ENCODE peak calls at places on chromosome 10, in seven cellular contexts. D is CD8-positive, alpha-beta T cell; P is mucosa of descending colon; H is upper lobe of right lung; T is GM12864; M is heart left ventricle; Z is endothelial cell of umbilical vein. K is an unnamed sample.

GRCh38 chr10:103592186-103593021 is 98.9 kb downstream of the NEURL1 start:
- DNase-seq in D (peak), P (peak), H (no peak), T (no peak), M (no peak), Z (peak), K (no peak)

GRCh38 chr10:29714096-29714874 is 79.5 kb upstream of the SVIL start:
- DNase-seq in D (no peak), P (no peak), H (no peak), T (no peak), M (no peak), Z (no peak), K (no peak)

GRCh38 chr10:33106767-33107166 is 148.7 kb upstream of the ITGB1 start:
- DNase-seq in D (no peak), P (no peak), H (peak), T (no peak), M (no peak), Z (no peak), K (no peak)

GRCh38 chr10:78462728-78463228 is 429.1 kb downstream of the RPS24 start:
- DNase-seq in D (no peak), P (no peak), H (no peak), T (no peak), M (no peak), Z (no peak), K (no peak)

GRCh38 chr10:6456067-6456466 is 124.0 kb downstream of the PRKCQ start:
- DNase-seq in D (no peak), P (no peak), H (no peak), T (no peak), M (no peak), Z (no peak), K (no peak)

GRCh38 chr10:48604408-48605263 is at the start of gene ARHGAP22:
- DNase-seq in D (no peak), P (peak), H (peak), T (no peak), M (peak), Z (peak), K (no peak)

GRCh38 chr10:79266543-79267312 is 80.5 kb upstream of the PPIF start:
- DNase-seq in D (no peak), P (no peak), H (peak), T (no peak), M (peak), Z (peak), K (peak)

GRCh38 chr10:121527690-121528089 is 70.6 kb downstream of the FGFR2 start:
- DNase-seq in D (no peak), P (no peak), H (no peak), T (no peak), M (no peak), Z (no peak), K (peak)

GRCh38 chr10:118732253-118733194 is 22.2 kb downstream of the CACUL1 start:
- DNase-seq in D (no peak), P (peak), H (no peak), T (peak), M (no peak), Z (no peak), K (no peak)

GRCh38 chr10:118730699-118731456 is 23.9 kb downstream of the CACUL1 start:
- DNase-seq in D (no peak), P (peak), H (no peak), T (no peak), M (no peak), Z (no peak), K (no peak)

GRCh38 chr10:118729641-118730258 is 25.0 kb downstream of the CACUL1 start:
- DNase-seq in D (no peak), P (no peak), H (no peak), T (peak), M (no peak), Z (peak), K (no peak)

GRCh38 chr10:118725784-118726507 is 28.8 kb downstream of the CACUL1 start:
- DNase-seq in D (no peak), P (no peak), H (no peak), T (no peak), M (no peak), Z (no peak), K (no peak)

GRCh38 chr10:118729200-118729599 is 25.6 kb downstream of the CACUL1 start:
- DNase-seq in D (no peak), P (no peak), H (no peak), T (no peak), M (no peak), Z (no peak), K (no peak)
- H3K4me3 ChIP-seq in D (no peak), P (no peak), H (no peak), T (no peak), M (no peak), Z (no peak), K (no peak)

GRCh38 chr10:77036993-77037734 is 600.4 kb downstream of the KCNMA1 start:
- DNase-seq in D (no peak), P (peak), H (no peak), T (no peak), M (no peak), Z (peak), K (no peak)
- TF ChIP-seq CTCF in D (no peak), P (no peak), H (peak), T (peak), M (no peak), Z (peak), K (peak)

DNA sequence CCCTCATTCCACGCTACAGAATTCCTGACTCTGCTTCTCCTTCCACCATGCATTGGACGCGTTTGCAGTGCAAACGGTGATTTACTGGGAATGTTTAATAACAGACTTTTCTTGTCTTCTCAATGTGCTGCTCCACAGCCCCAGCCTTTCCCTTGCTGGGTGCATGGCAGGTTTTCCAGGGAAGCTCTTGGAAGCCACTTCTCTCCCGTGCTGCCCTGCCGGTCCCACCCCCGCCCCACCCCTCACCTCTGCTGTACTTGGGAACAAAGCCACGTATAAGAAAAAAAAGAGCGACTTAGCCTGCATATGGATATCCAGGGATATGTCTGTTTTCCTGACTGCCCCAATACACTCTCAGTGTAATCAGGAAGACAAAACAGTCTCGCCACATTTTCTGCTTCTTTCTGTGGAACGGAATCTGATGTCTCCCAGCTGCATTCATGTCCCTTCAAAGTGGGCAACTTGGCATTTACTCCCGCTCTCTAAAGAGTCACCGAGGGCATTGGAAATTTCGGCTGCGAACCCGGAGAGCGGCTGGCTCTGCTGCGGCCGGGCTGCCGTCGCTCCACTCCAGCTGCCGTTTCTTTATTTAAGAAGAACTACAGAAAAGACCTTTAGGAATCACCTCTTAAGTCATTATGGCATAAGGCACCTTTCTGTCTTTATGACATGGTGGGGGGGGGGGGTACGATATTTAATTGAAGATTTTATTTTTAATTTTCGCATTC is 434.3 kb upstream of the MGMT start:
- DNase-seq in D (no peak), P (no peak), H (no peak), T (no peak), M (no peak), Z (no peak), K (no peak)
- H3K4me3 ChIP-seq in D (no peak), P (no peak), H (no peak), T (no peak), M (no peak), Z (no peak), K (no peak)

DNA sequence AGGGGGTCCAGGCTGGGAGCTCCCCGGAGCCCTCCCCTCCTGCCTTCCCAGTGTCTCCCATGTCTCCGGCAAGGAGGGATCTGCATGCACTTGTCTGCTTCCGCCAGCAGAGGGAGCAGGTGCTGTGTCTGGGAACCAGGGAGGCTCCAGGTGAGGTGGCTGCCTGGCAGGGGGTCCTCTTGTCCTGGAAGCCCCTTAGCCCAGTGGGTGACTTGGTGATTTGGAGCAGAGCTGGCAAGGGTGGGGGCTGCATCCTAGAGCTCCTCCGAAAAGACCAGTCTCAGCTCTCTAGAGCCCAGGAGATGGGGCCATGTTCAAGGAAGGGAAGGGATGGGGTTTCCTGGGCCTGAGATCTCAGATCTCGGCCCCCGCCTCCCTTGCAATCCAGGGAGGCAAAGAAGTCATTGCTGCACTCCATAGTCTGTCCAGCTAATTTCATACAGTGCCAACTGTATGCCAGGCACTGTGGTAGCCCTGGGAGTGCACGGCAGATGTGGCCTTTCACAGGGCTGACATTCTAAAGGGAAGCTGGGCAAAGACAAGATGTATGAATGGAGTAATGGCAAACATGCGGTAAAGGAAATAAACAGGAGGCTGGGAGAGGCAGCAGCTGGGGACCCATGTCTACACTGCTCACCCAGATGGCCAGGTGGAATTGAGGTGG is 20.4 kb upstream of the SFRP5 start:
- DNase-seq in D (peak), P (peak), H (peak), T (no peak), M (peak), Z (peak), K (peak)
- TF ChIP-seq CTCF in D (peak), P (peak), H (peak), T (peak), M (peak), Z (peak), K (peak)

GRCh38 chr10:114824396-114824795 is 2.8 kb downstream of the FHIP2A start:
- DNase-seq in D (no peak), P (no peak), H (no peak), T (no peak), M (no peak), Z (peak), K (no peak)
- H3K4me3 ChIP-seq in D (no peak), P (no peak), H (peak), T (peak), M (peak), Z (no peak), K (no peak)

DNA sequence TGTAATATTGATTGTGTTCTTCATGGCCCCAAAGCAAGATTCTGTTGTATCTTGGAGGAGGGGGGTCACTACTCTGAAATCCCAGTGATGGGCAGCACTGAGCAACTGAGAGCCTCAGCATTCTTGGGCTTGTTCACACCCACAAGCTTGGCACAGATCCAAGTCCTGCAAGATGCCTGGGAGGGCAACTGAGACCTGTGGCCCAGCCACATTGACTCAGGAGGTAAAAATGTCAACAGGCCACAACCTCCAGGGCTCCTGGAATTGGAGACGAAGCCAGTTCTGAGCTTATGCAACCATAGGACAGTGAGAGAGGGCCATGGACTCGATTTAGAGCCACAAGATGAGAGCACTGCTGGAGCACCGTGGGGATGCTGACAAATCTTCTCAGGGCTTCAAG is 3.1 kb upstream of the DOCK1 start:
- DNase-seq in D (no peak), P (no peak), H (no peak), T (no peak), M (no peak), Z (no peak), K (peak)
- TF ChIP-seq CTCF in D (no peak), P (no peak), H (no peak), T (no peak), M (no peak), Z (no peak), K (peak)

K was measured in astrocyte of the cerebellum.